ENCODE peak calls at places on chromosomes 13 and 19, in eight cellular contexts. T is trophoblast cell, O is fibroblast of lung, P is IMR-90, J is PC-9, A is colonic mucosa, K is A673, R is right cardiac atrium. Y is an unnamed sample.

GRCh38 chr19:18417250-18418033 is 1.8 kb upstream of the SSBP4 start:
- DNase-seq in K (peak; percentile 95), A (peak; percentile 73), P (peak; percentile 73), O (peak; percentile 83), T (peak; percentile 74), R (peak; percentile 91), J (peak; percentile 77), Y (peak; percentile 89)

GRCh38 chr13:25116044-25116443 is 20.1 kb downstream of the PABPC3 start:
- DNase-seq in T (peak; percentile 85), J (peak; percentile 19), R (no peak), K (no peak), O (no peak), A (no peak), P (no peak), Y (no peak)

GRCh38 chr13:41813426-41813825 is 147.5 kb downstream of the VWA8 start:
- DNase-seq in P (peak; percentile 66), R (no peak), J (no peak), O (peak; percentile 71), K (no peak), T (no peak), A (no peak), Y (no peak)

GRCh38 chr19:17351815-17352435 is 14.6 kb downstream of the GTPBP3 start:
- DNase-seq in K (no peak), J (no peak), R (no peak), A (no peak), O (no peak), T (no peak), P (no peak), Y (no peak)

GRCh38 chr13:50015750-50016149 is 506 bp downstream of the KCNRG start:
- DNase-seq in P (no peak), R (no peak), K (no peak), J (no peak), T (no peak), O (no peak), A (no peak), Y (no peak)

GRCh38 chr19:53101518-53101917 is 1.7 kb downstream of the ZNF160 start:
- DNase-seq in R (no peak), P (peak; percentile 12), J (no peak), T (no peak), O (peak; percentile 7), K (no peak), A (no peak), Y (no peak)

GRCh38 chr19:32191921-32192320 is 153.5 kb upstream of the ZNF507 start:
- DNase-seq in K (no peak), O (no peak), R (no peak), P (no peak), A (no peak), J (no peak), T (no peak), Y (no peak)

GRCh38 chr19:47315125-47315821 is 5.6 kb downstream of the C5AR1 start:
- DNase-seq in O (peak; percentile 86), P (peak; percentile 97), R (peak; percentile 62), A (peak; percentile 38), T (peak; percentile 98), J (peak; percentile 80), K (peak; percentile 78), Y (peak; percentile 80)

GRCh38 chr13:71801781-71802180 is 65.2 kb downstream of the DACH1 start:
- DNase-seq in P (no peak), T (no peak), J (no peak), R (no peak), K (peak; percentile 63), A (no peak), O (no peak), Y (no peak)

GRCh38 chr13:31209172-31209818 is 9.5 kb downstream of the B3GLCT start:
- DNase-seq in P (peak; percentile 36), O (peak; percentile 70), A (no peak), T (no peak), J (no peak), K (peak; percentile 92), R (peak; percentile 64), Y (no peak)

GRCh38 chr13:44263920-44264610 is 109.6 kb upstream of the SERP2 start:
- DNase-seq in A (no peak), T (no peak), O (peak; percentile 38), R (no peak), K (no peak), P (peak; percentile 20), J (no peak), Y (no peak)
- H3K27ac ChIP-seq in A (no peak overlapping the region), T (no peak overlapping the region), O (no peak overlapping the region), R (no peak overlapping the region), K (no peak overlapping the region), P (no peak overlapping the region), J (no peak overlapping the region), Y (no peak overlapping the region)

GRCh38 chr13:39656325-39656677 is 839 bp downstream of the COG6 start:
- DNase-seq in A (no peak), J (no peak), R (no peak), K (no peak), T (no peak), O (no peak), P (peak; percentile 5), Y (no peak)
- H3K27ac ChIP-seq in A (no peak overlapping the region), J (no peak overlapping the region), R (no peak overlapping the region), K (peak overlapping the region; percentile 69), T (no peak overlapping the region), O (peak overlapping the region; percentile 9), P (peak overlapping the region; percentile 21), Y (peak overlapping the region; percentile 77)

GRCh38 chr13:110408286-110408685 is 101.2 kb downstream of the COL4A2 start:
- DNase-seq in A (no peak), J (no peak), P (no peak), K (no peak), T (no peak), O (peak; percentile 41), R (no peak), Y (no peak)
- H3K27ac ChIP-seq in A (no peak overlapping the region), J (no peak overlapping the region), P (peak overlapping the region; percentile 49), K (no peak overlapping the region), T (peak overlapping the region; percentile 60), O (peak overlapping the region; percentile 66), R (peak overlapping the region; percentile 2), Y (peak overlapping the region; percentile 21)

GRCh38 chr19:6103217-6103644 is 7.1 kb downstream of the RFX2 start:
- DNase-seq in T (peak; percentile 32), K (no peak), P (peak; percentile 87), A (no peak), J (peak; percentile 51), O (peak; percentile 94), R (peak; percentile 78), Y (peak; percentile 79)

GRCh38 chr19:6103894-6104293 is 6.4 kb downstream of the RFX2 start:
- DNase-seq in O (no peak), J (no peak), R (no peak), K (no peak), A (no peak), P (no peak), T (no peak), Y (no peak)

GRCh38 chr19:6101291-6101690 is 9.0 kb downstream of the RFX2 start:
- DNase-seq in R (no peak), K (no peak), O (peak; percentile 59), J (no peak), T (no peak), A (no peak), P (no peak), Y (no peak)

GRCh38 chr19:6100284-6100915 is 9.9 kb downstream of the RFX2 start:
- DNase-seq in O (no peak), T (no peak), A (no peak), K (peak; percentile 64), J (no peak), P (no peak), R (no peak), Y (peak; percentile 70)

GRCh38 chr19:6101991-6102390 is 8.3 kb downstream of the RFX2 start:
- DNase-seq in R (no peak), K (no peak), O (no peak), A (no peak), T (no peak), J (no peak), P (no peak), Y (no peak)
- H3K27ac ChIP-seq in R (peak overlapping the region; percentile 8), K (no peak overlapping the region), O (no peak overlapping the region), A (no peak overlapping the region), T (no peak overlapping the region), J (no peak overlapping the region), P (no peak overlapping the region), Y (peak overlapping the region; percentile 89)

DNA sequence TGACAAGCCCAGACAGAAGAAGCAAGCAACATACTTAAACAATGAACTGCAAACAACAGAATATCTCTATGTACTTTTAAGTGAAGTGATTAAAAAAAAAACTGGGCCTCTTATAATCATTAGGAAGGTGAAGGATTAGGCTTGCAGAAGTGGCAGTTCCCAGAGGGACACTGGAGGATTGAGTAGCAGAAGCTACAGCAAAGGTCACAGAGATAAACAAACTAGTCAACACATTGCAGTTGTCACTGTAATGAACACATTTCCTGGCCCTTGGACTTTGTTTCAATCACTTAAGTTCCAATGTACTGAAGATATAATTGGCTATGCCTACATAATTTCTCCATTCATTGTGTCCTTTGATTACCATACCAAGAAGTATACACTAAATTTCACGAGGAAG is 1498.8 kb downstream of the SLITRK5 start:
- DNase-seq in K (no peak), R (no peak), J (no peak), O (no peak), P (no peak), T (no peak), A (no peak), Y (no peak)
- H3K27ac ChIP-seq in K (no peak overlapping the region), R (no peak overlapping the region), J (no peak overlapping the region), O (no peak overlapping the region), P (no peak overlapping the region), T (no peak overlapping the region), A (no peak overlapping the region), Y (no peak overlapping the region)

DNA sequence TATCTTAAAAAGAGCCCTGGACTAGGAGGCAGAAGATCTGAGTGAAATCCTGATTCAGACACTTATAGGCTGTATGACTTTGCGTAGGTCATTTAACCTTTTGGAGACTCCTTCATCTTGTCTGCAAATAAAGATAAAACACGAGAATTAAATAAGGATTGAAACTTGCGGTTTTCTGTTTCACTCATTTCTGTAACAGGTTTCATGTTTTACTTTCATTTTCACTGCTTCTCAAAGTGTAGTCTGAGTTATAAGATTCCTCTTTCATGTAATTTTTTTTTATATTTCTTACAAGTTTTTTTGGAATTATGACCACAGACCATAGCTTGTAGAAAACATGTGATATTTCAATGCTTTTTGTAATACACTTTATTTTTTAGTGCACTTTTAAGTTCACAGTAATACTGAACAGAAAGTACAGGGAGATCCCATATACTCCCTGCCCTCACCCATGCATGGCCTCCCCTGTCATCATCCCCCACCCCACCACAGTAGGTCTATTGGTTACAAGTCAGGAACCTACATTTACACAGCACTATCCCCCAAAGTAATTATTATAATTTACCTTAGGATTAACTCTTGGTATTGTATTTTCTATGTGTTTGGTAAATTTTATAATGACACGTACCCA is 174.6 kb downstream of the ITGBL1 start:
- DNase-seq in O (no peak), T (no peak), J (no peak), R (no peak), P (peak; percentile 2), K (peak; percentile 11), A (no peak), Y (no peak)
- H3K27ac ChIP-seq in O (peak overlapping the region; percentile 61), T (no peak overlapping the region), J (no peak overlapping the region), R (no peak overlapping the region), P (no peak overlapping the region), K (peak overlapping the region; percentile 49), A (peak overlapping the region; percentile 22), Y (peak overlapping the region; percentile 58)

Y was measured in upper lobe of right lung.